ENCODE peak calls at places on chromosomes 3 and 15, in eight cellular contexts. L is adipocyte; O is Kasumi-1; J is RKO; Z is ovary; U is frontal cortex; Q is activated T-cell treated with anti-CD3 and anti-CD28 coated beads, Interleukin-2, amount 50 U/mL, for 72 hours; D is progenitor cell of endocrine pancreas. N is an unnamed sample.

GRCh38 chr3:117526485-117527079 is 817.0 kb downstream of the TUSC7 start:
- DNase-seq in U (no peak), O (peak), D (no peak), Q (no peak), Z (no peak), J (peak), L (peak), N (no peak)

GRCh38 chr15:42228036-42228435 is 19.9 kb upstream of the VPS39 start:
- DNase-seq in U (no peak), L (no peak), O (no peak), Q (no peak), Z (no peak), J (no peak), D (no peak), N (no peak)

GRCh38 chr3:50194903-50195500 is 3.6 kb downstream of the GNAT1 start:
- DNase-seq in Q (peak), Z (no peak), L (peak), U (no peak), J (no peak), O (peak), D (no peak), N (peak)

GRCh38 chr3:11539677-11540076 is 104.0 kb downstream of the VGLL4 start:
- DNase-seq in D (no peak), L (no peak), U (no peak), Q (no peak), J (no peak), O (no peak), Z (no peak), N (no peak)

GRCh38 chr3:40310690-40311089 is 1.2 kb downstream of the EIF1B start:
- DNase-seq in J (peak), L (peak), D (no peak), Q (no peak), O (peak), U (no peak), Z (no peak), N (no peak)

GRCh38 chr3:194091141-194091540 is 44.8 kb upstream of the HES1 start:
- DNase-seq in O (no peak), D (no peak), Q (no peak), J (peak), Z (no peak), L (peak), U (no peak), N (no peak)

GRCh38 chr3:12267380-12268030 is 21.4 kb upstream of the PPARG start:
- DNase-seq in U (no peak), Z (no peak), L (peak), J (no peak), Q (no peak), D (no peak), O (no peak), N (no peak)

GRCh38 chr3:117408811-117409210 is 699.2 kb downstream of the TUSC7 start:
- DNase-seq in J (no peak), D (no peak), Z (no peak), Q (no peak), U (no peak), O (no peak), L (peak), N (no peak)

GRCh38 chr3:117681619-117682018 is 972.0 kb downstream of the TUSC7 start:
- DNase-seq in L (peak), O (no peak), U (no peak), J (no peak), Q (no peak), Z (no peak), D (no peak), N (no peak)

GRCh38 chr15:29822100-29822684 is at the start of gene TJP1:
- DNase-seq in Z (peak), D (peak), U (peak), J (peak), Q (no peak), L (peak), O (no peak), N (no peak)

GRCh38 chr3:179308006-179308405 is 14.8 kb upstream of the ZNF639 start:
- DNase-seq in O (no peak), Z (no peak), U (no peak), Q (no peak), J (no peak), D (no peak), L (peak), N (no peak)

GRCh38 chr3:52498134-52499054 is 3.3 kb downstream of the STAB1 start:
- DNase-seq in Q (no peak), U (peak), D (no peak), Z (peak), J (no peak), L (no peak), O (peak), N (no peak)

GRCh38 chr3:140585828-140586227 is 92.0 kb upstream of the TRIM42 start:
- DNase-seq in L (peak), U (no peak), J (no peak), O (no peak), D (no peak), Z (no peak), Q (no peak), N (no peak)

GRCh38 chr3:172094621-172095557 is 55.5 kb downstream of the FNDC3B start:
- DNase-seq in Q (peak), O (no peak), Z (no peak), U (no peak), J (no peak), D (no peak), L (no peak), N (no peak)

GRCh38 chr15:101613130-101614000 is 38.8 kb downstream of the TM2D3 start:
- DNase-seq in L (no peak), D (no peak), O (no peak), U (peak), J (no peak), Q (no peak), Z (peak), N (no peak)

GRCh38 chr15:89122532-89123525 is 34.6 kb downstream of the ABHD2 start:
- DNase-seq in D (no peak), O (no peak), U (no peak), J (peak), Z (no peak), L (no peak), Q (no peak), N (no peak)